ENCODE peak calls at places on chromosomes 6 and 20, in ten cellular contexts. D is hepatocyte; Y is stomach; A is naive thymus-derived CD4-positive, alpha-beta T cell; U is gastrocnemius medialis; I is CD8-positive, alpha-beta T cell; B is DND-41; Z is right cardiac atrium; T is aorta; Q is PC-3. S is an unnamed sample.

GRCh38 chr6:130223508-130223907 is 757 bp upstream of the SAMD3 start:
- DNase-seq in A (peak; percentile 59), U (peak; percentile 14), T (no peak), D (no peak), Y (no peak), I (peak; percentile 58), B (no peak), Q (no peak), Z (no peak), S (no peak)

GRCh38 chr6:34084591-34085280 is 61.2 kb downstream of the GRM4 start:
- DNase-seq in A (no peak), Q (no peak), B (no peak), Z (no peak), D (no peak), Y (no peak), I (no peak), U (no peak), T (no peak), S (no peak)

GRCh38 chr6:129212081-129212480 is 329.1 kb downstream of the LAMA2 start:
- DNase-seq in U (no peak), A (no peak), I (no peak), B (no peak), T (no peak), Q (no peak), Y (no peak), Z (no peak), D (no peak), S (peak; percentile 60)

GRCh38 chr6:111782887-111783286 is 90.4 kb downstream of the FYN start:
- DNase-seq in A (no peak), Q (no peak), T (no peak), U (no peak), I (no peak), Z (no peak), D (no peak), Y (no peak), B (no peak), S (no peak)

GRCh38 chr6:156952401-156952800 is 175.2 kb downstream of the ARID1B start:
- DNase-seq in D (no peak), Z (no peak), I (no peak), B (no peak), T (no peak), A (no peak), U (no peak), Q (no peak), Y (no peak), S (no peak)

GRCh38 chr6:43368517-43369160 is 808 bp downstream of the ZNF318 start:
- DNase-seq in A (peak; percentile 13), Y (peak; percentile 37), Z (peak; percentile 83), B (peak; percentile 25), Q (peak; percentile 39), I (no peak), U (peak; percentile 28), T (peak; percentile 84), D (peak; percentile 78), S (peak; percentile 40)

GRCh38 chr6:4649728-4650127 is 126.5 kb upstream of the CDYL start:
- DNase-seq in A (no peak), Z (no peak), Y (no peak), I (no peak), T (no peak), U (no peak), B (no peak), D (no peak), Q (peak; percentile 20), S (no peak)

GRCh38 chr20:38599410-38599882 is 2.2 kb upstream of the ARHGAP40 start:
- DNase-seq in D (peak; percentile 61), T (no peak), Z (peak; percentile 81), Q (peak; percentile 62), U (no peak), B (no peak), I (no peak), Y (peak; percentile 85), A (no peak), S (no peak)

GRCh38 chr6:106748547-106749207 is 119.3 kb downstream of the QRSL1 start:
- DNase-seq in I (no peak), Z (no peak), D (no peak), T (no peak), Q (no peak), Y (no peak), B (no peak), A (no peak), U (no peak), S (no peak)

GRCh38 chr6:146785001-146785585 is 186.3 kb downstream of the ADGB start:
- DNase-seq in Q (peak; percentile 66), U (no peak), A (peak; percentile 44), T (no peak), D (peak; percentile 49), B (peak; percentile 59), Z (no peak), Y (no peak), I (no peak), S (peak; percentile 16)

GRCh38 chr6:39194466-39194865 is 34.8 kb downstream of the KCNK5 start:
- DNase-seq in T (peak; percentile 44), U (no peak), Q (no peak), Y (no peak), A (no peak), Z (no peak), D (no peak), B (no peak), I (no peak), S (no peak)

GRCh38 chr6:39197521-39198500 is 31.5 kb downstream of the KCNK5 start:
- DNase-seq in Y (no peak), U (no peak), A (no peak), D (no peak), Q (no peak), I (no peak), T (no peak), Z (no peak), B (no peak), S (no peak)

GRCh38 chr6:39195792-39196385 is 33.4 kb downstream of the KCNK5 start:
- DNase-seq in Q (no peak), B (no peak), T (no peak), A (no peak), U (no peak), D (no peak), I (no peak), Y (no peak), Z (no peak), S (no peak)

GRCh38 chr6:39199541-39199940 is 29.7 kb downstream of the KCNK5 start:
- DNase-seq in Q (no peak), I (no peak), U (no peak), T (peak; percentile 47), B (no peak), Z (no peak), D (no peak), A (no peak), Y (no peak), S (no peak)

DNA sequence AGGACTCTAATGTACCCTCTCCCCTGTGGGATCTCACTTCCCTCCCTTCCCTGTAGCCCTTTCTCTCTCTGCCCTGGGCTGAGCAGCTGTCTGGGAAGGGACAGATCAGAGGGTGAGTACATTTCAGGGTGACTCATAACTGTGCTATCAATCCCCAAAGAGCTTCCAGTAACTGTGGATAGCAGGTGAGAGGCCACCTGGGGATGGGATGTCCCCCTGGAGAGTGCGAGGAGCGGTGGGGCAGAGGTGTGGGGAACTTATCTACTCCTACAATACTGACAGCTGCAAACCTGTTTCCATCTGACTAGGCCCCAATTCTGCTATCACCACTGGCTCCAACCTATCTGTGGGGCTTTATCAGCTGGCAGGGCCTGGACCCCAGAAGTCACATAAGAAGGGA is 32.6 kb downstream of the KCNK5 start:
- DNase-seq in I (no peak), B (no peak), Z (no peak), A (no peak), U (no peak), Q (peak; percentile 31), Y (no peak), D (peak; percentile 48), T (peak; percentile 24), S (no peak)
- H3K27ac ChIP-seq in I (no peak overlapping the region), B (no peak overlapping the region), Z (no peak overlapping the region), A (no peak overlapping the region), U (no peak overlapping the region), Q (no peak overlapping the region), Y (peak overlapping the region; percentile 40), D (peak overlapping the region; percentile 76), T (no peak overlapping the region), S (no peak overlapping the region)

GRCh38 chr6:166560222-166560621 is 26.3 kb downstream of the RAMACL start:
- DNase-seq in Z (no peak), Q (no peak), B (no peak), I (no peak), T (no peak), Y (no peak), U (no peak), D (no peak), A (no peak), S (no peak)
- H3K4me3 ChIP-seq in Z (no peak overlapping the region), Q (no peak overlapping the region), B (no peak overlapping the region), I (no peak overlapping the region), T (no peak overlapping the region), Y (no peak overlapping the region), U (no peak overlapping the region), D (no peak overlapping the region), A (no peak overlapping the region), S (no peak overlapping the region)

DNA sequence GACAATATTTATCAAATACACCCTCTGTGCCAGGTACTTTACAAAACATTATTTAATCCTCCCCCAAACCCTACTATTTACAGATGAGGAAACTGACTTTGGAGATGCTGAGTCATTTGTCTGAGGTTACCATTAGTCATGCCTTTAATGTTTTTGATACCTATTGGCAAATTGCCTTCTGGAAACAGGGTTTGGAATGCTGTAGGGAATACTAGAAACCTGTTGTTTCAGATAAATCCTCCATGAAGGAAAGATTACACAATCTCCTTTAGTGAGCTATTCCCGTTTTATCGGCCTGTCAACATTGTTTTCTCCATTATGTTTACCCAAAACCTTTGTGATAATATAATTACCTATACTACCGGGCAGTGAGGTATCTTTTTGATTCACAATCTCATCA is 93.6 kb upstream of the ADGRF1 start:
- DNase-seq in Y (no peak), I (no peak), Z (no peak), T (no peak), A (no peak), Q (peak; percentile 99), D (peak; percentile 58), B (no peak), U (no peak), S (no peak)
- H3K4me1 ChIP-seq in Y (no peaks in the 10 kb centered on the region), I (no peaks in the 10 kb centered on the region), Z (no peaks in the 10 kb centered on the region), T (no peaks in the 10 kb centered on the region), A (no peaks in the 10 kb centered on the region), Q (peaks cover 32% of the 10 kb centered on the region), D (peaks cover 20% of the 10 kb centered on the region), B (no peaks in the 10 kb centered on the region), U (peaks cover 9% of the 10 kb centered on the region), S (peaks cover 41% of the 10 kb centered on the region)

GRCh38 chr20:59194023-59194935 is 30.7 kb downstream of the ZNF831 start:
- DNase-seq in I (no peak), T (no peak), B (no peak), A (no peak), D (no peak), Y (no peak), U (no peak), Z (no peak), Q (no peak), S (no peak)

GRCh38 chr20:59191756-59192532 is 28.3 kb downstream of the ZNF831 start:
- DNase-seq in T (no peak), Q (no peak), Y (no peak), U (no peak), A (no peak), B (no peak), Z (peak; percentile 41), I (no peak), D (no peak), S (no peak)

GRCh38 chr20:59193325-59193724 is 29.7 kb downstream of the ZNF831 start:
- DNase-seq in A (no peak), B (no peak), Z (peak; percentile 40), I (no peak), Y (no peak), T (no peak), Q (no peak), U (no peak), D (no peak), S (no peak)

GRCh38 chr20:59192533-59192896 is 28.9 kb downstream of the ZNF831 start:
- DNase-seq in Z (peak; percentile 40), D (no peak), A (no peak), U (no peak), B (no peak), T (no peak), Y (no peak), I (no peak), Q (no peak), S (no peak)

GRCh38 chr20:59195316-59195993 is 31.8 kb downstream of the ZNF831 start:
- DNase-seq in Y (no peak), U (no peak), D (no peak), I (no peak), Q (no peak), B (no peak), A (no peak), T (no peak), Z (no peak), S (peak; percentile 28)
- H3K27ac ChIP-seq in Y (no peak overlapping the region), U (no peak overlapping the region), D (no peak overlapping the region), I (no peak overlapping the region), Q (no peak overlapping the region), B (no peak overlapping the region), A (no peak overlapping the region), T (no peak overlapping the region), Z (no peak overlapping the region), S (no peak overlapping the region)